ENCODE peak calls at places on chromosomes 7 and 10, in ten cellular contexts. One of them, this sample, is unnamed.

GRCh38 chr7:28016297-28016696 is 164.3 kb downstream of the JAZF1 start:
- DNase-seq in fibroblast of pulmonary artery: no peak
- DNase-seq in NCI-H2081: no peak
- DNase-seq in WERI-Rb-1: no peak
- DNase-seq in activated gamma-delta T cell treated with Interleukin-2 at 50 U/mL for 16 hours: no peak
- DNase-seq in memory B cell: no peak
- DNase-seq in NCI-H446 treated with DMSO at 0.1 percent for 48 hours: no peak
- DNase-seq in activated T-helper 9 cell treated with anti-CD3 and anti-CD28 coated beads, Interleukin-2, amount 50 U/mL, for 16 hours: no peak
- DNase-seq in neural progenitor cell: no peak
- DNase-seq in EL: no peak
- DNase-seq in this sample: no peak

GRCh38 chr7:7799138-7799537 is 80.7 kb upstream of the RPA3 start:
- DNase-seq in fibroblast of pulmonary artery: peak
- DNase-seq in NCI-H2081: peak
- DNase-seq in WERI-Rb-1: no peak
- DNase-seq in activated gamma-delta T cell treated with Interleukin-2 at 50 U/mL for 16 hours: no peak
- DNase-seq in memory B cell: no peak
- DNase-seq in NCI-H446 treated with DMSO at 0.1 percent for 48 hours: no peak
- DNase-seq in activated T-helper 9 cell treated with anti-CD3 and anti-CD28 coated beads, Interleukin-2, amount 50 U/mL, for 16 hours: no peak
- DNase-seq in neural progenitor cell: no peak
- DNase-seq in EL: peak
- DNase-seq in this sample: peak

GRCh38 chr7:132328047-132328620 is 248.1 kb downstream of the PLXNA4 start:
- DNase-seq in fibroblast of pulmonary artery: no peak
- DNase-seq in NCI-H2081: no peak
- DNase-seq in WERI-Rb-1: no peak
- DNase-seq in activated gamma-delta T cell treated with Interleukin-2 at 50 U/mL for 16 hours: no peak
- DNase-seq in memory B cell: no peak
- DNase-seq in NCI-H446 treated with DMSO at 0.1 percent for 48 hours: no peak
- DNase-seq in activated T-helper 9 cell treated with anti-CD3 and anti-CD28 coated beads, Interleukin-2, amount 50 U/mL, for 16 hours: no peak
- DNase-seq in neural progenitor cell: no peak
- DNase-seq in EL: no peak
- DNase-seq in this sample: no peak

GRCh38 chr10:113454341-113455061 is 98.4 kb upstream of the HABP2 start:
- DNase-seq in fibroblast of pulmonary artery: peak
- DNase-seq in NCI-H2081: peak
- DNase-seq in WERI-Rb-1: peak
- DNase-seq in activated gamma-delta T cell treated with Interleukin-2 at 50 U/mL for 16 hours: no peak
- DNase-seq in memory B cell: no peak
- DNase-seq in NCI-H446 treated with DMSO at 0.1 percent for 48 hours: no peak
- DNase-seq in activated T-helper 9 cell treated with anti-CD3 and anti-CD28 coated beads, Interleukin-2, amount 50 U/mL, for 16 hours: no peak
- DNase-seq in neural progenitor cell: peak
- DNase-seq in EL: peak
- DNase-seq in this sample: no peak

GRCh38 chr7:325051-325798 is 35.3 kb downstream of the FOXL3 start:
- DNase-seq in fibroblast of pulmonary artery: no peak
- DNase-seq in NCI-H2081: no peak
- DNase-seq in WERI-Rb-1: no peak
- DNase-seq in activated gamma-delta T cell treated with Interleukin-2 at 50 U/mL for 16 hours: no peak
- DNase-seq in memory B cell: no peak
- DNase-seq in NCI-H446 treated with DMSO at 0.1 percent for 48 hours: no peak
- DNase-seq in activated T-helper 9 cell treated with anti-CD3 and anti-CD28 coated beads, Interleukin-2, amount 50 U/mL, for 16 hours: no peak
- DNase-seq in neural progenitor cell: no peak
- DNase-seq in EL: no peak
- DNase-seq in this sample: no peak

GRCh38 chr10:78476156-78476555 is 442.5 kb downstream of the RPS24 start:
- DNase-seq in fibroblast of pulmonary artery: no peak
- DNase-seq in NCI-H2081: no peak
- DNase-seq in WERI-Rb-1: no peak
- DNase-seq in activated gamma-delta T cell treated with Interleukin-2 at 50 U/mL for 16 hours: no peak
- DNase-seq in memory B cell: no peak
- DNase-seq in NCI-H446 treated with DMSO at 0.1 percent for 48 hours: no peak
- DNase-seq in activated T-helper 9 cell treated with anti-CD3 and anti-CD28 coated beads, Interleukin-2, amount 50 U/mL, for 16 hours: no peak
- DNase-seq in neural progenitor cell: no peak
- DNase-seq in EL: no peak
- DNase-seq in this sample: no peak

GRCh38 chr10:126242352-126243260 is 145.7 kb downstream of the ADAM12 start:
- DNase-seq in fibroblast of pulmonary artery: peak
- DNase-seq in NCI-H2081: peak
- DNase-seq in WERI-Rb-1: no peak
- DNase-seq in activated gamma-delta T cell treated with Interleukin-2 at 50 U/mL for 16 hours: no peak
- DNase-seq in memory B cell: no peak
- DNase-seq in NCI-H446 treated with DMSO at 0.1 percent for 48 hours: no peak
- DNase-seq in activated T-helper 9 cell treated with anti-CD3 and anti-CD28 coated beads, Interleukin-2, amount 50 U/mL, for 16 hours: no peak
- DNase-seq in neural progenitor cell: no peak
- DNase-seq in EL: peak
- DNase-seq in this sample: peak

GRCh38 chr7:116167177-116167576 is 43.2 kb upstream of the TES start:
- DNase-seq in fibroblast of pulmonary artery: no peak
- DNase-seq in NCI-H2081: no peak
- DNase-seq in WERI-Rb-1: no peak
- DNase-seq in activated gamma-delta T cell treated with Interleukin-2 at 50 U/mL for 16 hours: no peak
- DNase-seq in memory B cell: no peak
- DNase-seq in NCI-H446 treated with DMSO at 0.1 percent for 48 hours: no peak
- DNase-seq in activated T-helper 9 cell treated with anti-CD3 and anti-CD28 coated beads, Interleukin-2, amount 50 U/mL, for 16 hours: no peak
- DNase-seq in neural progenitor cell: no peak
- DNase-seq in EL: no peak
- DNase-seq in this sample: no peak

GRCh38 chr10:26303366-26303765 is 86.8 kb downstream of the GAD2 start:
- DNase-seq in fibroblast of pulmonary artery: no peak
- DNase-seq in NCI-H2081: no peak
- DNase-seq in WERI-Rb-1: no peak
- DNase-seq in activated gamma-delta T cell treated with Interleukin-2 at 50 U/mL for 16 hours: no peak
- DNase-seq in memory B cell: no peak
- DNase-seq in NCI-H446 treated with DMSO at 0.1 percent for 48 hours: no peak
- DNase-seq in activated T-helper 9 cell treated with anti-CD3 and anti-CD28 coated beads, Interleukin-2, amount 50 U/mL, for 16 hours: no peak
- DNase-seq in neural progenitor cell: no peak
- DNase-seq in EL: no peak
- DNase-seq in this sample: no peak

GRCh38 chr7:47143344-47143743 is 438.6 kb downstream of the TNS3 start:
- DNase-seq in fibroblast of pulmonary artery: peak
- DNase-seq in NCI-H2081: no peak
- DNase-seq in WERI-Rb-1: no peak
- DNase-seq in activated gamma-delta T cell treated with Interleukin-2 at 50 U/mL for 16 hours: no peak
- DNase-seq in memory B cell: no peak
- DNase-seq in NCI-H446 treated with DMSO at 0.1 percent for 48 hours: no peak
- DNase-seq in activated T-helper 9 cell treated with anti-CD3 and anti-CD28 coated beads, Interleukin-2, amount 50 U/mL, for 16 hours: no peak
- DNase-seq in neural progenitor cell: no peak
- DNase-seq in EL: peak
- DNase-seq in this sample: no peak

GRCh38 chr7:97104719-97105129 is 12.8 kb upstream of the SDHAF3 start:
- DNase-seq in fibroblast of pulmonary artery: peak
- DNase-seq in NCI-H2081: peak
- DNase-seq in WERI-Rb-1: peak
- DNase-seq in activated gamma-delta T cell treated with Interleukin-2 at 50 U/mL for 16 hours: peak
- DNase-seq in memory B cell: peak
- DNase-seq in NCI-H446 treated with DMSO at 0.1 percent for 48 hours: peak
- DNase-seq in activated T-helper 9 cell treated with anti-CD3 and anti-CD28 coated beads, Interleukin-2, amount 50 U/mL, for 16 hours: peak
- DNase-seq in neural progenitor cell: peak
- DNase-seq in EL: peak
- DNase-seq in this sample: peak

GRCh38 chr7:28135296-28135695 is 45.3 kb downstream of the JAZF1 start:
- DNase-seq in fibroblast of pulmonary artery: peak
- DNase-seq in NCI-H2081: no peak
- DNase-seq in WERI-Rb-1: no peak
- DNase-seq in activated gamma-delta T cell treated with Interleukin-2 at 50 U/mL for 16 hours: no peak
- DNase-seq in memory B cell: no peak
- DNase-seq in NCI-H446 treated with DMSO at 0.1 percent for 48 hours: no peak
- DNase-seq in activated T-helper 9 cell treated with anti-CD3 and anti-CD28 coated beads, Interleukin-2, amount 50 U/mL, for 16 hours: no peak
- DNase-seq in neural progenitor cell: no peak
- DNase-seq in EL: no peak
- DNase-seq in this sample: no peak

GRCh38 chr10:63673846-63674245 is 152.6 kb downstream of the REEP3 start:
- DNase-seq in fibroblast of pulmonary artery: no peak
- DNase-seq in NCI-H2081: no peak
- DNase-seq in WERI-Rb-1: no peak
- DNase-seq in activated gamma-delta T cell treated with Interleukin-2 at 50 U/mL for 16 hours: no peak
- DNase-seq in memory B cell: no peak
- DNase-seq in NCI-H446 treated with DMSO at 0.1 percent for 48 hours: no peak
- DNase-seq in activated T-helper 9 cell treated with anti-CD3 and anti-CD28 coated beads, Interleukin-2, amount 50 U/mL, for 16 hours: no peak
- DNase-seq in neural progenitor cell: no peak
- DNase-seq in EL: no peak
- DNase-seq in this sample: no peak

GRCh38 chr10:79407811-79408795 is 37.3 kb downstream of the ZCCHC24 start:
- DNase-seq in fibroblast of pulmonary artery: peak
- DNase-seq in NCI-H2081: peak
- DNase-seq in WERI-Rb-1: no peak
- DNase-seq in activated gamma-delta T cell treated with Interleukin-2 at 50 U/mL for 16 hours: no peak
- DNase-seq in memory B cell: no peak
- DNase-seq in NCI-H446 treated with DMSO at 0.1 percent for 48 hours: no peak
- DNase-seq in activated T-helper 9 cell treated with anti-CD3 and anti-CD28 coated beads, Interleukin-2, amount 50 U/mL, for 16 hours: no peak
- DNase-seq in neural progenitor cell: no peak
- DNase-seq in EL: no peak
- DNase-seq in this sample: no peak

GRCh38 chr10:48399056-48399541 is 92.6 kb downstream of the MAPK8 start:
- DNase-seq in fibroblast of pulmonary artery: no peak
- DNase-seq in NCI-H2081: no peak
- DNase-seq in WERI-Rb-1: peak
- DNase-seq in activated gamma-delta T cell treated with Interleukin-2 at 50 U/mL for 16 hours: no peak
- DNase-seq in memory B cell: no peak
- DNase-seq in NCI-H446 treated with DMSO at 0.1 percent for 48 hours: no peak
- DNase-seq in activated T-helper 9 cell treated with anti-CD3 and anti-CD28 coated beads, Interleukin-2, amount 50 U/mL, for 16 hours: no peak
- DNase-seq in neural progenitor cell: peak
- DNase-seq in EL: no peak
- DNase-seq in this sample: no peak

GRCh38 chr10:50469288-50469687 is 154.5 kb downstream of the SGMS1 start:
- DNase-seq in fibroblast of pulmonary artery: peak
- DNase-seq in NCI-H2081: no peak
- DNase-seq in WERI-Rb-1: no peak
- DNase-seq in activated gamma-delta T cell treated with Interleukin-2 at 50 U/mL for 16 hours: no peak
- DNase-seq in memory B cell: no peak
- DNase-seq in NCI-H446 treated with DMSO at 0.1 percent for 48 hours: no peak
- DNase-seq in activated T-helper 9 cell treated with anti-CD3 and anti-CD28 coated beads, Interleukin-2, amount 50 U/mL, for 16 hours: no peak
- DNase-seq in neural progenitor cell: no peak
- DNase-seq in EL: peak
- DNase-seq in this sample: no peak

GRCh38 chr7:98281757-98282652 is 519 bp downstream of the BRI3 start:
- DNase-seq in fibroblast of pulmonary artery: no peak
- DNase-seq in NCI-H2081: no peak
- DNase-seq in WERI-Rb-1: peak
- DNase-seq in activated gamma-delta T cell treated with Interleukin-2 at 50 U/mL for 16 hours: peak
- DNase-seq in memory B cell: peak
- DNase-seq in NCI-H446 treated with DMSO at 0.1 percent for 48 hours: no peak
- DNase-seq in activated T-helper 9 cell treated with anti-CD3 and anti-CD28 coated beads, Interleukin-2, amount 50 U/mL, for 16 hours: no peak
- DNase-seq in neural progenitor cell: peak
- DNase-seq in EL: no peak
- DNase-seq in this sample: no peak

GRCh38 chr10:99913831-99914235 is 95.9 kb downstream of the DNMBP start:
- DNase-seq in fibroblast of pulmonary artery: no peak
- DNase-seq in NCI-H2081: no peak
- DNase-seq in WERI-Rb-1: no peak
- DNase-seq in activated gamma-delta T cell treated with Interleukin-2 at 50 U/mL for 16 hours: no peak
- DNase-seq in memory B cell: no peak
- DNase-seq in NCI-H446 treated with DMSO at 0.1 percent for 48 hours: no peak
- DNase-seq in activated T-helper 9 cell treated with anti-CD3 and anti-CD28 coated beads, Interleukin-2, amount 50 U/mL, for 16 hours: no peak
- DNase-seq in neural progenitor cell: peak
- DNase-seq in EL: no peak
- DNase-seq in this sample: no peak

GRCh38 chr10:133481086-133481643 is 27.4 kb downstream of the SCART1 start:
- DNase-seq in fibroblast of pulmonary artery: no peak
- DNase-seq in NCI-H2081: no peak
- DNase-seq in WERI-Rb-1: no peak
- DNase-seq in activated gamma-delta T cell treated with Interleukin-2 at 50 U/mL for 16 hours: no peak
- DNase-seq in memory B cell: no peak
- DNase-seq in NCI-H446 treated with DMSO at 0.1 percent for 48 hours: no peak
- DNase-seq in activated T-helper 9 cell treated with anti-CD3 and anti-CD28 coated beads, Interleukin-2, amount 50 U/mL, for 16 hours: no peak
- DNase-seq in neural progenitor cell: no peak
- DNase-seq in EL: no peak
- DNase-seq in this sample: no peak

GRCh38 chr7:1637155-1637554 is 32.9 kb upstream of the ELFN1 start:
- DNase-seq in fibroblast of pulmonary artery: no peak
- DNase-seq in NCI-H2081: no peak
- DNase-seq in WERI-Rb-1: no peak
- DNase-seq in activated gamma-delta T cell treated with Interleukin-2 at 50 U/mL for 16 hours: no peak
- DNase-seq in memory B cell: no peak
- DNase-seq in NCI-H446 treated with DMSO at 0.1 percent for 48 hours: no peak
- DNase-seq in activated T-helper 9 cell treated with anti-CD3 and anti-CD28 coated beads, Interleukin-2, amount 50 U/mL, for 16 hours: no peak
- DNase-seq in neural progenitor cell: no peak
- DNase-seq in EL: no peak
- DNase-seq in this sample: no peak

GRCh38 chr7:69674701-69675182 is 76.5 kb downstream of the AUTS2 start:
- DNase-seq in fibroblast of pulmonary artery: no peak
- DNase-seq in NCI-H2081: no peak
- DNase-seq in WERI-Rb-1: no peak
- DNase-seq in activated gamma-delta T cell treated with Interleukin-2 at 50 U/mL for 16 hours: no peak
- DNase-seq in memory B cell: no peak
- DNase-seq in NCI-H446 treated with DMSO at 0.1 percent for 48 hours: no peak
- DNase-seq in activated T-helper 9 cell treated with anti-CD3 and anti-CD28 coated beads, Interleukin-2, amount 50 U/mL, for 16 hours: no peak
- DNase-seq in neural progenitor cell: no peak
- DNase-seq in EL: no peak
- DNase-seq in this sample: peak

GRCh38 chr10:116688241-116688711 is 54.1 kb downstream of the HSPA12A start:
- DNase-seq in fibroblast of pulmonary artery: peak
- DNase-seq in NCI-H2081: no peak
- DNase-seq in WERI-Rb-1: no peak
- DNase-seq in activated gamma-delta T cell treated with Interleukin-2 at 50 U/mL for 16 hours: no peak
- DNase-seq in memory B cell: no peak
- DNase-seq in NCI-H446 treated with DMSO at 0.1 percent for 48 hours: no peak
- DNase-seq in activated T-helper 9 cell treated with anti-CD3 and anti-CD28 coated beads, Interleukin-2, amount 50 U/mL, for 16 hours: no peak
- DNase-seq in neural progenitor cell: no peak
- DNase-seq in EL: peak
- DNase-seq in this sample: no peak

GRCh38 chr7:39709768-39710291 is 86.5 kb downstream of the RALA start:
- DNase-seq in fibroblast of pulmonary artery: peak
- DNase-seq in NCI-H2081: no peak
- DNase-seq in WERI-Rb-1: peak
- DNase-seq in activated gamma-delta T cell treated with Interleukin-2 at 50 U/mL for 16 hours: no peak
- DNase-seq in memory B cell: no peak
- DNase-seq in NCI-H446 treated with DMSO at 0.1 percent for 48 hours: no peak
- DNase-seq in activated T-helper 9 cell treated with anti-CD3 and anti-CD28 coated beads, Interleukin-2, amount 50 U/mL, for 16 hours: no peak
- DNase-seq in neural progenitor cell: peak
- DNase-seq in EL: no peak
- DNase-seq in this sample: peak

GRCh38 chr7:41702635-41703371 is at the start of gene INHBA:
- DNase-seq in fibroblast of pulmonary artery: peak
- DNase-seq in NCI-H2081: no peak
- DNase-seq in WERI-Rb-1: no peak
- DNase-seq in activated gamma-delta T cell treated with Interleukin-2 at 50 U/mL for 16 hours: no peak
- DNase-seq in memory B cell: no peak
- DNase-seq in NCI-H446 treated with DMSO at 0.1 percent for 48 hours: no peak
- DNase-seq in activated T-helper 9 cell treated with anti-CD3 and anti-CD28 coated beads, Interleukin-2, amount 50 U/mL, for 16 hours: no peak
- DNase-seq in neural progenitor cell: no peak
- DNase-seq in EL: peak
- DNase-seq in this sample: no peak

GRCh38 chr7:12715372-12716133 is 28.1 kb downstream of the ARL4A start:
- DNase-seq in fibroblast of pulmonary artery: peak
- DNase-seq in NCI-H2081: peak
- DNase-seq in WERI-Rb-1: no peak
- DNase-seq in activated gamma-delta T cell treated with Interleukin-2 at 50 U/mL for 16 hours: peak
- DNase-seq in memory B cell: no peak
- DNase-seq in NCI-H446 treated with DMSO at 0.1 percent for 48 hours: no peak
- DNase-seq in activated T-helper 9 cell treated with anti-CD3 and anti-CD28 coated beads, Interleukin-2, amount 50 U/mL, for 16 hours: no peak
- DNase-seq in neural progenitor cell: peak
- DNase-seq in EL: peak
- DNase-seq in this sample: peak

GRCh38 chr10:97587183-97587582 is 2.3 kb upstream of the C10orf62 start:
- DNase-seq in fibroblast of pulmonary artery: no peak
- DNase-seq in NCI-H2081: no peak
- DNase-seq in WERI-Rb-1: no peak
- DNase-seq in activated gamma-delta T cell treated with Interleukin-2 at 50 U/mL for 16 hours: no peak
- DNase-seq in memory B cell: no peak
- DNase-seq in NCI-H446 treated with DMSO at 0.1 percent for 48 hours: no peak
- DNase-seq in activated T-helper 9 cell treated with anti-CD3 and anti-CD28 coated beads, Interleukin-2, amount 50 U/mL, for 16 hours: no peak
- DNase-seq in neural progenitor cell: no peak
- DNase-seq in EL: no peak
- DNase-seq in this sample: no peak

GRCh38 chr10:137031-137430 is 1.8 kb downstream of the ZMYND11 start:
- DNase-seq in fibroblast of pulmonary artery: peak
- DNase-seq in NCI-H2081: peak
- DNase-seq in WERI-Rb-1: peak
- DNase-seq in activated gamma-delta T cell treated with Interleukin-2 at 50 U/mL for 16 hours: peak
- DNase-seq in memory B cell: peak
- DNase-seq in NCI-H446 treated with DMSO at 0.1 percent for 48 hours: no peak
- DNase-seq in activated T-helper 9 cell treated with anti-CD3 and anti-CD28 coated beads, Interleukin-2, amount 50 U/mL, for 16 hours: peak
- DNase-seq in neural progenitor cell: peak
- DNase-seq in EL: peak
- DNase-seq in this sample: no peak

GRCh38 chr10:28381465-28381864 is 78.6 kb upstream of the MPP7 start:
- DNase-seq in fibroblast of pulmonary artery: no peak
- DNase-seq in NCI-H2081: no peak
- DNase-seq in WERI-Rb-1: no peak
- DNase-seq in activated gamma-delta T cell treated with Interleukin-2 at 50 U/mL for 16 hours: no peak
- DNase-seq in memory B cell: no peak
- DNase-seq in NCI-H446 treated with DMSO at 0.1 percent for 48 hours: no peak
- DNase-seq in activated T-helper 9 cell treated with anti-CD3 and anti-CD28 coated beads, Interleukin-2, amount 50 U/mL, for 16 hours: no peak
- DNase-seq in neural progenitor cell: no peak
- DNase-seq in EL: no peak
- DNase-seq in this sample: no peak